ENCODE peak calls at places on chromosomes 11 and 22, in ten cellular contexts. One of them, this sample, is unnamed.
A peak's percentile ranks its signal among the peaks of the same experiment; 100 is the strongest.

GRCh38 chr22:37419916-37420655 is 7.2 kb downstream of the ELFN2 start:
- DNase-seq in heart left ventricle: no peak
- DNase-seq in activated CD8-positive, alpha-beta memory T cell treated with anti-CD3 and anti-CD28 coated beads for 1 hour: no peak
- DNase-seq in skeletal muscle cell: no peak
- DNase-seq in small intestine: no peak
- DNase-seq in Kasumi-1: no peak
- DNase-seq in EH: no peak
- DNase-seq in endothelial cell of umbilical vein: no peak
- DNase-seq in fibroblast of mammary gland: no peak
- DNase-seq in iris pigment epithelial cell: peak; percentile 27
- DNase-seq in this sample: no peak

GRCh38 chr22:50086526-50086925 is 1.3 kb upstream of the MLC1 start:
- DNase-seq in heart left ventricle: no peak
- DNase-seq in activated CD8-positive, alpha-beta memory T cell treated with anti-CD3 and anti-CD28 coated beads for 1 hour: no peak
- DNase-seq in skeletal muscle cell: no peak
- DNase-seq in small intestine: no peak
- DNase-seq in Kasumi-1: no peak
- DNase-seq in EH: peak; percentile 81
- DNase-seq in endothelial cell of umbilical vein: no peak
- DNase-seq in fibroblast of mammary gland: peak; percentile 40
- DNase-seq in iris pigment epithelial cell: peak; percentile 62
- DNase-seq in this sample: no peak

GRCh38 chr11:47057374-47057773 is 119.3 kb downstream of the ARFGAP2 start:
- DNase-seq in heart left ventricle: no peak
- DNase-seq in activated CD8-positive, alpha-beta memory T cell treated with anti-CD3 and anti-CD28 coated beads for 1 hour: no peak
- DNase-seq in skeletal muscle cell: no peak
- DNase-seq in small intestine: no peak
- DNase-seq in Kasumi-1: no peak
- DNase-seq in EH: no peak
- DNase-seq in endothelial cell of umbilical vein: no peak
- DNase-seq in fibroblast of mammary gland: no peak
- DNase-seq in iris pigment epithelial cell: peak; percentile 55
- DNase-seq in this sample: no peak

GRCh38 chr11:38182126-38182907 is 1584.3 kb upstream of the RAG2 start:
- DNase-seq in heart left ventricle: no peak
- DNase-seq in activated CD8-positive, alpha-beta memory T cell treated with anti-CD3 and anti-CD28 coated beads for 1 hour: no peak
- DNase-seq in skeletal muscle cell: no peak
- DNase-seq in small intestine: peak; percentile 3
- DNase-seq in Kasumi-1: no peak
- DNase-seq in EH: no peak
- DNase-seq in endothelial cell of umbilical vein: no peak
- DNase-seq in fibroblast of mammary gland: no peak
- DNase-seq in iris pigment epithelial cell: peak; percentile 4
- DNase-seq in this sample: no peak

GRCh38 chr11:122670131-122670530 is 14.6 kb downstream of the UBASH3B start:
- DNase-seq in heart left ventricle: no peak
- DNase-seq in activated CD8-positive, alpha-beta memory T cell treated with anti-CD3 and anti-CD28 coated beads for 1 hour: no peak
- DNase-seq in skeletal muscle cell: no peak
- DNase-seq in small intestine: no peak
- DNase-seq in Kasumi-1: no peak
- DNase-seq in EH: no peak
- DNase-seq in endothelial cell of umbilical vein: no peak
- DNase-seq in fibroblast of mammary gland: no peak
- DNase-seq in iris pigment epithelial cell: no peak
- DNase-seq in this sample: no peak

GRCh38 chr11:26599876-26600434 is 27.9 kb upstream of the MUC15 start:
- DNase-seq in heart left ventricle: no peak
- DNase-seq in activated CD8-positive, alpha-beta memory T cell treated with anti-CD3 and anti-CD28 coated beads for 1 hour: no peak
- DNase-seq in skeletal muscle cell: no peak
- DNase-seq in small intestine: no peak
- DNase-seq in Kasumi-1: no peak
- DNase-seq in EH: no peak
- DNase-seq in endothelial cell of umbilical vein: no peak
- DNase-seq in fibroblast of mammary gland: no peak
- DNase-seq in iris pigment epithelial cell: no peak
- DNase-seq in this sample: no peak

GRCh38 chr11:18775492-18776292 is 15.9 kb downstream of the PTPN5 start:
- DNase-seq in heart left ventricle: peak; percentile 55
- DNase-seq in activated CD8-positive, alpha-beta memory T cell treated with anti-CD3 and anti-CD28 coated beads for 1 hour: peak; percentile 27
- DNase-seq in skeletal muscle cell: no peak
- DNase-seq in small intestine: peak; percentile 69
- DNase-seq in Kasumi-1: peak; percentile 45
- DNase-seq in EH: peak; percentile 40
- DNase-seq in endothelial cell of umbilical vein: peak; percentile 41
- DNase-seq in fibroblast of mammary gland: peak; percentile 54
- DNase-seq in iris pigment epithelial cell: peak; percentile 54
- DNase-seq in this sample: no peak

GRCh38 chr11:73951797-73952196 is 971 bp downstream of the DNAJB13 start:
- DNase-seq in heart left ventricle: no peak
- DNase-seq in activated CD8-positive, alpha-beta memory T cell treated with anti-CD3 and anti-CD28 coated beads for 1 hour: no peak
- DNase-seq in skeletal muscle cell: no peak
- DNase-seq in small intestine: no peak
- DNase-seq in Kasumi-1: no peak
- DNase-seq in EH: no peak
- DNase-seq in endothelial cell of umbilical vein: no peak
- DNase-seq in fibroblast of mammary gland: no peak
- DNase-seq in iris pigment epithelial cell: no peak
- DNase-seq in this sample: no peak

GRCh38 chr22:19358195-19358594 is 66.7 kb upstream of the CLTCL1 start:
- DNase-seq in heart left ventricle: no peak
- DNase-seq in activated CD8-positive, alpha-beta memory T cell treated with anti-CD3 and anti-CD28 coated beads for 1 hour: no peak
- DNase-seq in skeletal muscle cell: no peak
- DNase-seq in small intestine: no peak
- DNase-seq in Kasumi-1: no peak
- DNase-seq in EH: no peak
- DNase-seq in endothelial cell of umbilical vein: no peak
- DNase-seq in fibroblast of mammary gland: no peak
- DNase-seq in iris pigment epithelial cell: no peak
- DNase-seq in this sample: no peak

GRCh38 chr11:124832571-124832970 is 32.4 kb upstream of the MSANTD2 start:
- DNase-seq in heart left ventricle: no peak
- DNase-seq in activated CD8-positive, alpha-beta memory T cell treated with anti-CD3 and anti-CD28 coated beads for 1 hour: no peak
- DNase-seq in skeletal muscle cell: no peak
- DNase-seq in small intestine: no peak
- DNase-seq in Kasumi-1: no peak
- DNase-seq in EH: no peak
- DNase-seq in endothelial cell of umbilical vein: no peak
- DNase-seq in fibroblast of mammary gland: no peak
- DNase-seq in iris pigment epithelial cell: no peak
- DNase-seq in this sample: no peak

This sample was measured in cortex of kidney.